ENCODE peak calls at places on chromosomes 11 and 22, in ten cellular contexts. U is WTC11, M is transverse colon, L is uterus, C is AG09309, W is HepG2, T is brain microvascular endothelial cell, N is HFFc6, G is psoas muscle, B is PC-9. V is an unnamed sample.
A peak's percentile ranks its signal among the peaks of the same experiment; 100 is the strongest.

GRCh38 chr22:42747701-42748513 is 27.2 kb upstream of the A4GALT start:
- DNase-seq in L (no peak), W (peak; percentile 74), U (no peak), G (no peak), B (no peak), N (peak; percentile 74), T (peak; percentile 66), C (peak; percentile 46), M (no peak), V (no peak)

GRCh38 chr22:30868663-30869385 is 99.8 kb downstream of the MORC2 start:
- DNase-seq in W (no peak), C (no peak), M (peak; percentile 5), G (no peak), L (peak; percentile 8), T (peak; percentile 37), U (no peak), B (no peak), N (no peak), V (no peak)

GRCh38 chr22:26139320-26139719 is 29.9 kb upstream of the SEZ6L start:
- DNase-seq in M (no peak), N (no peak), C (no peak), U (no peak), L (no peak), W (no peak), T (no peak), B (no peak), G (no peak), V (no peak)

GRCh38 chr11:24820541-24820940 is 323.7 kb downstream of the LUZP2 start:
- DNase-seq in G (no peak), L (no peak), U (no peak), C (no peak), N (no peak), B (no peak), T (no peak), W (no peak), M (no peak), V (no peak)

GRCh38 chr11:64720167-64720566 is 2.8 kb downstream of the NRXN2 start:
- DNase-seq in M (no peak), T (no peak), B (no peak), U (no peak), N (no peak), L (no peak), C (no peak), W (no peak), G (no peak), V (no peak)

GRCh38 chr22:30392661-30393321 is 4.0 kb upstream of the SEC14L2 start:
- DNase-seq in W (no peak), B (no peak), T (no peak), L (no peak), U (no peak), G (no peak), N (no peak), C (no peak), M (no peak), V (no peak)

GRCh38 chr11:44775366-44776356 is 48.9 kb downstream of the TSPAN18 start:
- DNase-seq in B (peak; percentile 41), M (peak; percentile 66), G (peak; percentile 48), L (peak; percentile 16), U (peak; percentile 78), C (no peak), W (peak; percentile 39), T (peak; percentile 32), N (peak; percentile 26), V (no peak)

GRCh38 chr11:69000831-69001245 is 12.2 kb downstream of the MRGPRF start:
- DNase-seq in G (no peak), W (peak; percentile 57), T (peak; percentile 50), C (peak; percentile 56), N (peak; percentile 87), L (peak; percentile 75), U (peak; percentile 2), M (peak; percentile 49), B (peak; percentile 57), V (no peak)

GRCh38 chr11:110478410-110478809 is 48.7 kb downstream of the FDX1 start:
- DNase-seq in C (no peak), N (no peak), T (no peak), B (no peak), L (no peak), G (no peak), M (no peak), W (no peak), U (peak; percentile 86), V (no peak)

GRCh38 chr11:110903830-110904229 is 191.6 kb upstream of the ARHGAP20 start:
- DNase-seq in W (no peak), G (no peak), U (no peak), B (no peak), T (peak; percentile 32), C (no peak), N (peak; percentile 53), M (no peak), L (no peak), V (no peak)

GRCh38 chr11:32434387-32435151 is 770 bp downstream of the WT1 start:
- DNase-seq in W (peak; percentile 5), G (no peak), M (no peak), T (no peak), U (peak; percentile 66), L (peak; percentile 66), B (no peak), C (no peak), N (no peak), V (no peak)

DNA sequence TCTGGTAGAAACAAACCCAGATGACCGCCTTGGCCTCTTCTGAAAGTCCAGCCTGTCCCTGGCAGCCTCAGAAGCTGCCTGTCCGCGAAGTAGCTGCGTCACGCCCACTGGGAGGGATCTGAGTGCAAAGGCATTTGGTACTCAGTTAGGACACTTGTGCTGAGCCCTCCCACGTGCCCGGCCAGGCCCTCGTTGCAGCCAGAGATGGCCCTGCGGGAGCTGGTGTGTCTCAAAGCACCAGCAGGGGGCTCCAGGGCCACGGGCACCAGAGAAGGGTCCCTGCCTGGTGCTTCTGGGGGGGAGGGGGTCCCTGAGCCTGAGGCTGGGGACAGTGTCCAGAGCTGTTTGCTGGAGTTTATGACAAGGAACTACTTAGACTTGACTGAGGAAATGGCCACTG is 5.8 kb downstream of the SELENOO start:
- DNase-seq in B (no peak), C (no peak), W (peak; percentile 35), N (no peak), M (peak; percentile 29), U (peak; percentile 78), T (peak; percentile 28), G (peak; percentile 76), L (no peak), V (no peak)
- TF ChIP-seq CTCF in B (peak; percentile 67), C (peak; percentile 56), W (peak; percentile 63), N (peak; percentile 75), M (peak; percentile 28), U (peak; percentile 23), T (peak; percentile 72), G (peak; percentile 63), L (no peak), V (peak; percentile 58)

DNA sequence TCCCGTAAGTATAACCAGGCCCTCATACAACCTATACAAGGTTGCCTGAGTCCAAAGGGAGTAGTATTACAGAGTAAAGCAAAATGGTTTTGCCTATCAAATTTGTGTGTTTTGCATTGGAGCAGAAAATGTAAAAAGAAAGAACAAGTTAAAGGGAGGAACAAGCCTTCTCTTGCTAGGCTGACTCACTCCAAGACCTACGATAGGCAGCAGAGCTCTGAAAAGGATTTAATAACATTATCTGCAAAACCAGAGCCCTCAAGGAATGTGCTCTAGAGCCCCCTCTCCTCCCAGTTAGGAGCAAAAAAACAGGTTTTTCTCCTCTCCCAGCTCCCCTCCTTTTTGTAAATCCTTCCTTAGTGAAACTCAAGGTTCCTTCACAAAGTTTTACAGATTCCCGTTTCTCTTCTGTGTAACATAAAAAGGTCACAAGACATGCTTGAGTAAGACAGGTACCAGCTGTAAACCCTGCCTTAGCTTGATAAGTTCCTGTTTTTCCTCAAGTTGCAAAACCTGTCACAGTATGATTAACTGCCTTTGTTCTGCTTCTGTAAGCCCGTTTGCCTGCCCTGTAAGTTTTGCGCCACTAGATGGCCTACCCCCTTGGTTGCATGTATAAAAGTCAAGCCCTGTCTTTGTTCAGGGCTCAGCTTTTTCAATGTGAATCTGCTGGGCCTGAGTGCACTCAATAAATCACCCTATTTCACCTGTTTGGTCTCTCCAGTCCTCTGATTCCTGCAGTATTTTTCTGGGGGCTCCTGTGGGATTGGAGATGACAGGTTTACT is 498.2 kb downstream of the KCNA4 start:
- DNase-seq in T (no peak), U (peak; percentile 46), B (peak; percentile 6), G (no peak), C (no peak), N (no peak), L (no peak), W (no peak), M (no peak), V (no peak)
- TF ChIP-seq CTCF in T (peak; percentile 40), U (peak; percentile 40), B (no peak), G (no peak), C (no peak), N (no peak), L (no peak), W (no peak), M (no peak), V (peak; percentile 16)

DNA sequence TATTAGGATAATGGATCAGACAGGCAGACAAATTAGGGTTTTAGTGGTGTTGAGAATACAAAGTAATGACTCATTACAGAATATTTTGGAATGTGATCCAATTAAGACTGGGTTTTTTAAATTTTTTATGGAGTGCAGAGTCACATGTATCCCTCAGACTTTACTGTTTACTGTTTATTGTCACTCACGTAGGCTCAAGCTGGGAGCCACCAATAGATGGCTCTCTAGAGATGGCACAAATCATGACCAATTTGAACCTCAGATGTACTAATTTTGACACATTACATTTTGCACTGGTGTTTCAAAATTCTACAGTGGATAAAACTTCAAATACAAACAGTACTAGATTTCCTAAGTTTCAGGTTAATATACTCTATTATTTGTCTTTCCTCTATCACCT is 53.6 kb upstream of the ANO3 start:
- DNase-seq in B (no peak), N (no peak), M (no peak), L (no peak), W (no peak), C (no peak), U (no peak), G (no peak), T (no peak), V (no peak)
- TF ChIP-seq CTCF in B (no peak), N (peak; percentile 10), M (no peak), L (no peak), W (no peak), C (no peak), U (no peak), G (no peak), T (peak; percentile 19), V (no peak)

GRCh38 chr11:120907971-120908370 is 115.9 kb upstream of the TBCEL start:
- DNase-seq in C (no peak), W (no peak), L (no peak), U (no peak), N (no peak), M (no peak), B (no peak), T (no peak), G (no peak), V (no peak)

GRCh38 chr11:120906752-120907151 is 117.2 kb upstream of the TBCEL start:
- DNase-seq in U (no peak), B (no peak), W (no peak), M (no peak), T (no peak), G (no peak), L (no peak), N (no peak), C (no peak), V (no peak)

GRCh38 chr11:120904116-120904515 is 119.8 kb upstream of the TBCEL start:
- DNase-seq in G (no peak), U (no peak), C (no peak), L (no peak), M (no peak), B (no peak), T (no peak), N (no peak), W (no peak), V (no peak)

GRCh38 chr11:120900642-120901041 is 123.3 kb upstream of the TBCEL start:
- DNase-seq in W (no peak), G (no peak), C (no peak), B (no peak), U (no peak), L (no peak), T (peak; percentile 8), M (no peak), N (no peak), V (no peak)

GRCh38 chr11:120903686-120904085 is 120.2 kb upstream of the TBCEL start:
- DNase-seq in M (no peak), G (no peak), N (no peak), C (no peak), B (no peak), U (no peak), T (no peak), L (no peak), W (no peak), V (no peak)
- TF ChIP-seq CTCF in M (no peak), G (no peak), N (no peak), C (no peak), B (no peak), U (no peak), T (no peak), L (no peak), W (no peak), V (no peak)